ENCODE peak calls at places on chromosome 11, in seven cellular contexts. One of them, this sample, is unnamed.

GRCh38 chr11:14764899-14765527 is 121.4 kb downstream of the PDE3B start:
- DNase-seq in endothelial cell of umbilical vein: peak
- DNase-seq in cardiac muscle cell: peak
- DNase-seq in A549: no peak
- DNase-seq in esophagus muscularis mucosa: no peak
- DNase-seq in heart right ventricle: no peak
- DNase-seq in suprapubic skin: no peak
- DNase-seq in this sample: no peak

GRCh38 chr11:129637983-129638776 is 177.5 kb upstream of the TMEM45B start:
- DNase-seq in endothelial cell of umbilical vein: peak
- DNase-seq in cardiac muscle cell: no peak
- DNase-seq in A549: no peak
- DNase-seq in esophagus muscularis mucosa: no peak
- DNase-seq in heart right ventricle: no peak
- DNase-seq in suprapubic skin: no peak
- DNase-seq in this sample: no peak

GRCh38 chr11:101516546-101516945 is 67.3 kb downstream of the TRPC6 start:
- DNase-seq in endothelial cell of umbilical vein: no peak
- DNase-seq in cardiac muscle cell: no peak
- DNase-seq in A549: no peak
- DNase-seq in esophagus muscularis mucosa: no peak
- DNase-seq in heart right ventricle: no peak
- DNase-seq in suprapubic skin: no peak
- DNase-seq in this sample: no peak

GRCh38 chr11:88810420-88811097 is 255.2 kb downstream of the GRM5 start:
- DNase-seq in endothelial cell of umbilical vein: no peak
- DNase-seq in cardiac muscle cell: no peak
- DNase-seq in A549: no peak
- DNase-seq in esophagus muscularis mucosa: no peak
- DNase-seq in heart right ventricle: no peak
- DNase-seq in suprapubic skin: no peak
- DNase-seq in this sample: no peak

GRCh38 chr11:133081020-133081419 is 451.3 kb downstream of the OPCML start:
- DNase-seq in endothelial cell of umbilical vein: no peak
- DNase-seq in cardiac muscle cell: no peak
- DNase-seq in A549: no peak
- DNase-seq in esophagus muscularis mucosa: no peak
- DNase-seq in heart right ventricle: no peak
- DNase-seq in suprapubic skin: no peak
- DNase-seq in this sample: no peak

GRCh38 chr11:16924826-16925494 is 89.3 kb downstream of the PLEKHA7 start:
- DNase-seq in endothelial cell of umbilical vein: no peak
- DNase-seq in cardiac muscle cell: peak
- DNase-seq in A549: peak
- DNase-seq in esophagus muscularis mucosa: no peak
- DNase-seq in heart right ventricle: peak
- DNase-seq in suprapubic skin: peak
- DNase-seq in this sample: no peak

GRCh38 chr11:71499546-71499945 is 27.5 kb upstream of the KRTAP5-7 start:
- DNase-seq in endothelial cell of umbilical vein: no peak
- DNase-seq in cardiac muscle cell: no peak
- DNase-seq in A549: no peak
- DNase-seq in esophagus muscularis mucosa: no peak
- DNase-seq in heart right ventricle: no peak
- DNase-seq in suprapubic skin: peak
- DNase-seq in this sample: no peak

GRCh38 chr11:100576044-100577021 is 110.8 kb upstream of the ARHGAP42 start:
- DNase-seq in endothelial cell of umbilical vein: peak
- DNase-seq in cardiac muscle cell: peak
- DNase-seq in A549: peak
- DNase-seq in esophagus muscularis mucosa: no peak
- DNase-seq in heart right ventricle: peak
- DNase-seq in suprapubic skin: no peak
- DNase-seq in this sample: no peak

GRCh38 chr11:79039122-79039521 is 401.7 kb downstream of the TENM4 start:
- DNase-seq in endothelial cell of umbilical vein: no peak
- DNase-seq in cardiac muscle cell: no peak
- DNase-seq in A549: no peak
- DNase-seq in esophagus muscularis mucosa: no peak
- DNase-seq in heart right ventricle: no peak
- DNase-seq in suprapubic skin: no peak
- DNase-seq in this sample: no peak

GRCh38 chr11:35187996-35188395 is 49.0 kb downstream of the CD44 start:
- DNase-seq in endothelial cell of umbilical vein: no peak
- DNase-seq in cardiac muscle cell: no peak
- DNase-seq in A549: no peak
- DNase-seq in esophagus muscularis mucosa: no peak
- DNase-seq in heart right ventricle: no peak
- DNase-seq in suprapubic skin: no peak
- DNase-seq in this sample: no peak

GRCh38 chr11:69707156-69707555 is 3.3 kb upstream of the FGF19 start:
- DNase-seq in endothelial cell of umbilical vein: no peak
- DNase-seq in cardiac muscle cell: no peak
- DNase-seq in A549: no peak
- DNase-seq in esophagus muscularis mucosa: no peak
- DNase-seq in heart right ventricle: no peak
- DNase-seq in suprapubic skin: no peak
- DNase-seq in this sample: no peak

GRCh38 chr11:110716361-110716760 is 4.1 kb upstream of the ARHGAP20 start:
- DNase-seq in endothelial cell of umbilical vein: no peak
- DNase-seq in cardiac muscle cell: peak
- DNase-seq in A549: no peak
- DNase-seq in esophagus muscularis mucosa: no peak
- DNase-seq in heart right ventricle: no peak
- DNase-seq in suprapubic skin: no peak
- DNase-seq in this sample: no peak

GRCh38 chr11:64492561-64492960 is 98.5 kb upstream of the SLC22A12 start:
- DNase-seq in endothelial cell of umbilical vein: no peak
- DNase-seq in cardiac muscle cell: no peak
- DNase-seq in A549: no peak
- DNase-seq in esophagus muscularis mucosa: no peak
- DNase-seq in heart right ventricle: no peak
- DNase-seq in suprapubic skin: no peak
- DNase-seq in this sample: no peak

GRCh38 chr11:122765487-122766131 is 72.7 kb upstream of the CRTAM start:
- DNase-seq in endothelial cell of umbilical vein: no peak
- DNase-seq in cardiac muscle cell: no peak
- DNase-seq in A549: no peak
- DNase-seq in esophagus muscularis mucosa: no peak
- DNase-seq in heart right ventricle: no peak
- DNase-seq in suprapubic skin: no peak
- DNase-seq in this sample: no peak

GRCh38 chr11:9004310-9004945 is 627 bp upstream of the NRIP3 start:
- DNase-seq in endothelial cell of umbilical vein: no peak
- DNase-seq in cardiac muscle cell: no peak
- DNase-seq in A549: no peak
- DNase-seq in esophagus muscularis mucosa: no peak
- DNase-seq in heart right ventricle: no peak
- DNase-seq in suprapubic skin: peak
- DNase-seq in this sample: no peak

GRCh38 chr11:134464981-134465730 is 53.1 kb upstream of the B3GAT1 start:
- DNase-seq in endothelial cell of umbilical vein: no peak
- DNase-seq in cardiac muscle cell: no peak
- DNase-seq in A549: no peak
- DNase-seq in esophagus muscularis mucosa: no peak
- DNase-seq in heart right ventricle: no peak
- DNase-seq in suprapubic skin: no peak
- DNase-seq in this sample: no peak

GRCh38 chr11:103961010-103961409 is 75.4 kb upstream of the DDI1 start:
- DNase-seq in endothelial cell of umbilical vein: no peak
- DNase-seq in cardiac muscle cell: peak
- DNase-seq in A549: peak
- DNase-seq in esophagus muscularis mucosa: no peak
- DNase-seq in heart right ventricle: no peak
- DNase-seq in suprapubic skin: no peak
- DNase-seq in this sample: no peak

GRCh38 chr11:69642913-69643632 is 2.1 kb downstream of the CCND1 start:
- DNase-seq in endothelial cell of umbilical vein: peak
- DNase-seq in cardiac muscle cell: peak
- DNase-seq in A549: peak
- DNase-seq in esophagus muscularis mucosa: no peak
- DNase-seq in heart right ventricle: peak
- DNase-seq in suprapubic skin: no peak
- DNase-seq in this sample: peak

GRCh38 chr11:62879554-62879953 is 1.1 kb upstream of the SLC3A2 start:
- DNase-seq in endothelial cell of umbilical vein: peak
- DNase-seq in cardiac muscle cell: peak
- DNase-seq in A549: no peak
- DNase-seq in esophagus muscularis mucosa: no peak
- DNase-seq in heart right ventricle: no peak
- DNase-seq in suprapubic skin: no peak
- DNase-seq in this sample: no peak

GRCh38 chr11:69357458-69358397 is 63.8 kb downstream of the MYEOV start:
- DNase-seq in endothelial cell of umbilical vein: no peak
- DNase-seq in cardiac muscle cell: no peak
- DNase-seq in A549: no peak
- DNase-seq in esophagus muscularis mucosa: peak
- DNase-seq in heart right ventricle: peak
- DNase-seq in suprapubic skin: peak
- DNase-seq in this sample: no peak

GRCh38 chr11:75272391-75272790 is 31.8 kb downstream of the TPBGL start:
- DNase-seq in endothelial cell of umbilical vein: no peak
- DNase-seq in cardiac muscle cell: no peak
- DNase-seq in A549: no peak
- DNase-seq in esophagus muscularis mucosa: no peak
- DNase-seq in heart right ventricle: no peak
- DNase-seq in suprapubic skin: peak
- DNase-seq in this sample: no peak

GRCh38 chr11:27427183-27427980 is 45.2 kb downstream of the LGR4 start:
- DNase-seq in endothelial cell of umbilical vein: peak
- DNase-seq in cardiac muscle cell: peak
- DNase-seq in A549: no peak
- DNase-seq in esophagus muscularis mucosa: no peak
- DNase-seq in heart right ventricle: no peak
- DNase-seq in suprapubic skin: no peak
- DNase-seq in this sample: no peak

GRCh38 chr11:67002297-67002913 is 20.5 kb upstream of the SYT12 start:
- DNase-seq in endothelial cell of umbilical vein: no peak
- DNase-seq in cardiac muscle cell: no peak
- DNase-seq in A549: no peak
- DNase-seq in esophagus muscularis mucosa: no peak
- DNase-seq in heart right ventricle: no peak
- DNase-seq in suprapubic skin: no peak
- DNase-seq in this sample: no peak

GRCh38 chr11:34614334-34615113 is 6.4 kb upstream of the EHF start:
- DNase-seq in endothelial cell of umbilical vein: no peak
- DNase-seq in cardiac muscle cell: peak
- DNase-seq in A549: no peak
- DNase-seq in esophagus muscularis mucosa: no peak
- DNase-seq in heart right ventricle: no peak
- DNase-seq in suprapubic skin: no peak
- DNase-seq in this sample: no peak

GRCh38 chr11:75725552-75726320 is 8.1 kb downstream of the MOGAT2 start:
- DNase-seq in endothelial cell of umbilical vein: no peak
- DNase-seq in cardiac muscle cell: no peak
- DNase-seq in A549: no peak
- DNase-seq in esophagus muscularis mucosa: no peak
- DNase-seq in heart right ventricle: no peak
- DNase-seq in suprapubic skin: no peak
- DNase-seq in this sample: no peak

GRCh38 chr11:120218695-120219033 is 7.8 kb downstream of the OAF start:
- DNase-seq in endothelial cell of umbilical vein: no peak
- DNase-seq in cardiac muscle cell: no peak
- DNase-seq in A549: no peak
- DNase-seq in esophagus muscularis mucosa: no peak
- DNase-seq in heart right ventricle: no peak
- DNase-seq in suprapubic skin: no peak
- DNase-seq in this sample: no peak
- H3K27ac ChIP-seq in endothelial cell of umbilical vein: no peak
- H3K27ac ChIP-seq in cardiac muscle cell: no peak
- H3K27ac ChIP-seq in A549: no peak
- H3K27ac ChIP-seq in esophagus muscularis mucosa: peak
- H3K27ac ChIP-seq in heart right ventricle: peak
- H3K27ac ChIP-seq in suprapubic skin: peak
- H3K27ac ChIP-seq in this sample: no peak

GRCh38 chr11:106463796-106464201 is 386.3 kb downstream of the AASDHPPT start:
- DNase-seq in endothelial cell of umbilical vein: no peak
- DNase-seq in cardiac muscle cell: peak
- DNase-seq in A549: no peak
- DNase-seq in esophagus muscularis mucosa: no peak
- DNase-seq in heart right ventricle: no peak
- DNase-seq in suprapubic skin: no peak
- DNase-seq in this sample: no peak
- TF ChIP-seq CTCF in endothelial cell of umbilical vein: no peak
- TF ChIP-seq CTCF in cardiac muscle cell: no peak
- TF ChIP-seq CTCF in A549: no peak
- TF ChIP-seq CTCF in esophagus muscularis mucosa: no peak
- TF ChIP-seq CTCF in heart right ventricle: no peak
- TF ChIP-seq CTCF in suprapubic skin: no peak
- TF ChIP-seq CTCF in this sample: no peak

GRCh38 chr11:316031-316701 is 2.3 kb downstream of the IFITM1 start:
- DNase-seq in endothelial cell of umbilical vein: no peak
- DNase-seq in cardiac muscle cell: no peak
- DNase-seq in A549: no peak
- DNase-seq in esophagus muscularis mucosa: no peak
- DNase-seq in heart right ventricle: no peak
- DNase-seq in suprapubic skin: peak
- DNase-seq in this sample: no peak
- H3K4me3 ChIP-seq in endothelial cell of umbilical vein: no peak
- H3K4me3 ChIP-seq in cardiac muscle cell: no peak
- H3K4me3 ChIP-seq in A549: no peak
- H3K4me3 ChIP-seq in esophagus muscularis mucosa: peak
- H3K4me3 ChIP-seq in heart right ventricle: peak
- H3K4me3 ChIP-seq in suprapubic skin: peak
- H3K4me3 ChIP-seq in this sample: no peak

DNA sequence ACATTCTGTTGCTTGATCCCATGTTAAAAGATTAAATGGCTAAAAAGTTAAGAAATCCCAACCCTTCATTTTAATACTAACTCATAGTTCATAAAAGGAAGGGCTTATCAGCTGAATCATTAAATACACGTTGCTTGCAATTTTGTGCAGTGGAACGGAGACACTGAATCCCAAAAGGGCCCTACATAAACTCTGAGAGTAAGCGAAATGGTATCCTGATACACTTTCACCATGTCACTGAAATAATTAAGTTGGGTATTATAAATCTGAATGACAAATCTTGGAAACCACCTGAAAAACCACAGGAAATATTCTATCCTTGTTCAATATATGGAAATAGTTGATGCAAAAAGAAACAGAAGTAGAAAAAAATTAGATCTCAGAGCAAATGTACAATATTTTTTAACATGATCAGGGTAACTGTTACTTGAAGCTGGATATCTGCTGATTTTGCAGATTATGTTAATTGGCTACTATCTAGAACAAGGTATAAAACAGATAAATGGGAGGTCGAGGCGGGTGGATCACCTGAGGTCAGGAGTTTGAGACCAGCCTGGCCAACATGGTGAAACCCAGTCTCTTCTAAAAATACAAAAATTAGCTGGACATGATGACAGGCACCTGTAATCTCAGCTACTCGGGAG is 55.1 kb downstream of the MAML2 start:
- DNase-seq in endothelial cell of umbilical vein: no peak
- DNase-seq in cardiac muscle cell: no peak
- DNase-seq in A549: no peak
- DNase-seq in esophagus muscularis mucosa: no peak
- DNase-seq in heart right ventricle: no peak
- DNase-seq in suprapubic skin: no peak
- DNase-seq in this sample: no peak
- H3K27ac ChIP-seq in endothelial cell of umbilical vein: no peak
- H3K27ac ChIP-seq in cardiac muscle cell: no peak
- H3K27ac ChIP-seq in A549: no peak
- H3K27ac ChIP-seq in esophagus muscularis mucosa: no peak
- H3K27ac ChIP-seq in heart right ventricle: no peak
- H3K27ac ChIP-seq in suprapubic skin: no peak
- H3K27ac ChIP-seq in this sample: no peak